ENCODE peak calls at places on chromosomes 16 and 17, in eight cellular contexts. U, V, C, G, N, Y, Q and I are unnamed samples.

GRCh38 chr17:5877948-5878347 is 192.2 kb upstream of the WSCD1 start:
- DNase-seq in N (no peak), Q (no peak), U (peak), C (no peak), G (no peak), V (no peak), Y (no peak), I (no peak)

GRCh38 chr17:12693640-12694039 is 27.9 kb downstream of the MYOCD start:
- DNase-seq in Y (no peak), V (no peak), G (no peak), C (no peak), N (no peak), Q (no peak), U (no peak), I (no peak)

GRCh38 chr17:21513012-21513570 is 136.9 kb downstream of the KCNJ12 start:
- DNase-seq in G (peak), N (peak), Y (peak), C (peak), V (no peak), Q (no peak), U (peak), I (peak)

GRCh38 chr17:57534863-57535651 is 210.0 kb downstream of the CCDC182 start:
- DNase-seq in G (no peak), U (no peak), Y (no peak), C (no peak), N (no peak), V (no peak), Q (no peak), I (no peak)

GRCh38 chr16:53357955-53358354 is 76.3 kb upstream of the RBL2 start:
- DNase-seq in Q (no peak), V (no peak), U (no peak), C (no peak), Y (no peak), G (no peak), N (no peak), I (no peak)

GRCh38 chr17:77572851-77573250 is 385.7 kb upstream of the TNRC6C start:
- DNase-seq in Y (no peak), V (no peak), U (no peak), Q (no peak), N (no peak), C (peak), G (no peak), I (no peak)

GRCh38 chr17:79461041-79461440 is 149.8 kb downstream of the RBFOX3 start:
- DNase-seq in U (peak), Y (no peak), V (no peak), N (peak), Q (no peak), G (no peak), C (no peak), I (no peak)

GRCh38 chr16:1163567-1164055 is 10.7 kb downstream of the CACNA1H start:
- DNase-seq in N (no peak), U (peak), Y (no peak), C (no peak), G (no peak), V (no peak), Q (no peak), I (no peak)

GRCh38 chr17:75814900-75815373 is 29.3 kb downstream of the UNC13D start:
- DNase-seq in U (peak), C (no peak), N (peak), Q (peak), Y (peak), V (peak), G (no peak), I (no peak)

GRCh38 chr17:29784661-29785060 is 145.4 kb downstream of the SSH2 start:
- DNase-seq in G (no peak), N (no peak), Q (no peak), V (no peak), Y (peak), C (no peak), U (no peak), I (no peak)

GRCh38 chr17:40109471-40109824 is 9.1 kb upstream of the NR1D1 start:
- DNase-seq in V (no peak), G (no peak), N (no peak), U (no peak), Q (no peak), Y (no peak), C (no peak), I (no peak)

GRCh38 chr17:3032258-3033247 is 30.9 kb downstream of the OR1D5 start:
- DNase-seq in N (no peak), Y (no peak), U (no peak), V (no peak), G (no peak), C (no peak), Q (no peak), I (no peak)

GRCh38 chr16:65289022-65289421 is 167.2 kb upstream of the CDH11 start:
- DNase-seq in U (no peak), N (no peak), C (no peak), Y (no peak), Q (no peak), G (no peak), V (no peak), I (no peak)

GRCh38 chr17:78798695-78799559 is 16.9 kb upstream of the CYTH1 start:
- DNase-seq in C (peak), U (peak), N (no peak), Y (peak), V (no peak), Q (no peak), G (no peak), I (no peak)

GRCh38 chr16:66459878-66460277 is 32.8 kb downstream of the BEAN1 start:
- DNase-seq in Y (no peak), Q (no peak), U (no peak), N (no peak), V (no peak), G (no peak), C (no peak), I (no peak)

GRCh38 chr16:72501739-72502653 is 330.0 kb upstream of the PMFBP1 start:
- DNase-seq in G (peak), Q (no peak), N (peak), C (no peak), Y (peak), U (peak), V (peak), I (no peak)

GRCh38 chr16:11399261-11399831 is 54.1 kb downstream of the RMI2 start:
- DNase-seq in Y (no peak), G (no peak), V (no peak), C (no peak), U (no peak), Q (no peak), N (no peak), I (no peak)

GRCh38 chr17:27463235-27463677 is 7.0 kb downstream of the KSR1 start:
- DNase-seq in Q (no peak), Y (no peak), V (peak), N (no peak), G (no peak), U (no peak), C (no peak), I (no peak)

GRCh38 chr16:89858973-89859808 is 14.2 kb upstream of the TCF25 start:
- DNase-seq in Y (no peak), Q (no peak), G (no peak), V (no peak), C (no peak), U (no peak), N (no peak), I (no peak)

GRCh38 chr17:32267690-32268205 is 2.1 kb downstream of the RHBDL3 start:
- DNase-seq in Y (no peak), V (no peak), C (no peak), N (no peak), G (no peak), U (no peak), Q (no peak), I (no peak)

GRCh38 chr17:78883090-78883532 is 19.9 kb downstream of the CEP295NL start:
- DNase-seq in Q (peak), N (peak), Y (peak), U (peak), V (peak), C (no peak), G (no peak), I (no peak)

GRCh38 chr16:89602273-89602951 is 11.0 kb upstream of the DPEP1 start:
- DNase-seq in U (peak), N (peak), Q (peak), G (no peak), Y (peak), V (peak), C (no peak), I (peak)

GRCh38 chr17:8119575-8120519 is 1.5 kb upstream of the ALOXE3 start:
- DNase-seq in Y (peak), U (peak), G (peak), N (peak), Q (peak), C (no peak), V (no peak), I (peak)

GRCh38 chr17:51298508-51299371 is 38.4 kb downstream of the UTP18 start:
- DNase-seq in Y (peak), V (peak), G (no peak), N (peak), U (peak), C (no peak), Q (no peak), I (no peak)

GRCh38 chr17:82525712-82526111 is 6.2 kb downstream of the FOXK2 start:
- DNase-seq in U (no peak), G (no peak), N (no peak), Y (no peak), V (no peak), C (no peak), Q (no peak), I (no peak)

GRCh38 chr16:89334461-89334860 is 117.0 kb downstream of the ZNF778 start:
- DNase-seq in Q (no peak), C (no peak), V (no peak), G (no peak), U (no peak), Y (no peak), N (no peak), I (no peak)

GRCh38 chr17:76866203-76866602 is 2.0 kb upstream of the MGAT5B start:
- DNase-seq in C (no peak), V (no peak), G (no peak), N (no peak), U (no peak), Y (no peak), Q (no peak), I (no peak)

GRCh38 chr17:213286-214105 is 32.0 kb upstream of the DOC2B start:
- DNase-seq in N (no peak), V (no peak), G (no peak), C (no peak), Q (no peak), U (no peak), Y (no peak), I (no peak)

GRCh38 chr16:50699345-50700159 is 6.1 kb downstream of the NOD2 start:
- DNase-seq in C (no peak), Q (no peak), Y (no peak), U (peak), V (no peak), G (no peak), N (peak), I (no peak)

GRCh38 chr17:40352779-40353394 is 11.7 kb downstream of the GJD3 start:
- DNase-seq in U (no peak), Y (no peak), N (no peak), V (no peak), G (no peak), Q (no peak), C (no peak), I (no peak)

GRCh38 chr16:81347425-81347824 is 32.7 kb downstream of the GAN start:
- DNase-seq in U (no peak), V (no peak), Q (no peak), N (no peak), G (no peak), C (no peak), Y (no peak), I (no peak)

GRCh38 chr16:81353895-81354294 is 39.1 kb downstream of the GAN start:
- DNase-seq in U (no peak), N (no peak), Y (no peak), G (no peak), V (no peak), C (no peak), Q (no peak), I (no peak)

GRCh38 chr16:81349608-81350305 is 35.0 kb downstream of the GAN start:
- DNase-seq in Y (no peak), N (no peak), V (no peak), U (no peak), Q (no peak), C (no peak), G (no peak), I (no peak)

DNA sequence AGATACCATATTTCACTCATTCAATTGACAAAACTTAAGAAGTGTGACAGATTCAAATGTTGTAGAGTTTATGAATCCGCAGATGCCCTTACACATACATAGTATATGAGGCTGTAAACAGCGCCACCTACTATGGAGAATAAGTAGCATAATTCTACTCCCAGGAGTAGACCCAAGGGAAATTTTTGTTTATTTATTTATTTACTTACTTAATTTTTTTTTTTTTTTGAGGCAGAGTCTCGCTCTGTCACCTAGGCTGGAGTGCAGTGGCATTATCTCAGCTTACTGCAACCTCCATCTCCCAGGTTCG is 35.5 kb downstream of the GAN start:
- DNase-seq in N (no peak), Q (no peak), U (peak), V (no peak), G (no peak), C (no peak), Y (peak), I (no peak)
- TF ChIP-seq CTCF in N (no peak), Q (no peak), U (peak), V (no peak), G (no peak), C (peak), Y (no peak), I (no peak)

GRCh38 chr17:41446806-41447205 is 6.0 kb upstream of the KRT38 start:
- DNase-seq in N (no peak), Q (peak), U (peak), G (no peak), Y (peak), V (no peak), C (no peak), I (no peak)

GRCh38 chr17:41448506-41448905 is 7.7 kb upstream of the KRT38 start:
- DNase-seq in G (no peak), U (no peak), Y (no peak), Q (no peak), C (no peak), V (no peak), N (no peak), I (no peak)

GRCh38 chr17:41451154-41451728 is 10.5 kb upstream of the KRT38 start:
- DNase-seq in N (no peak), C (no peak), Y (no peak), Q (peak), V (no peak), U (peak), G (no peak), I (no peak)

GRCh38 chr17:41452276-41452675 is 11.5 kb upstream of the KRT38 start:
- DNase-seq in Y (no peak), U (no peak), C (no peak), V (no peak), G (no peak), N (no peak), Q (no peak), I (no peak)

GRCh38 chr17:41449008-41449407 is 8.2 kb upstream of the KRT38 start:
- DNase-seq in Y (no peak), Q (no peak), V (no peak), U (no peak), N (no peak), G (no peak), C (no peak), I (no peak)
- TF ChIP-seq CTCF in Y (no peak), Q (no peak), V (no peak), U (no peak), N (no peak), G (no peak), C (no peak), I (no peak)

DNA sequence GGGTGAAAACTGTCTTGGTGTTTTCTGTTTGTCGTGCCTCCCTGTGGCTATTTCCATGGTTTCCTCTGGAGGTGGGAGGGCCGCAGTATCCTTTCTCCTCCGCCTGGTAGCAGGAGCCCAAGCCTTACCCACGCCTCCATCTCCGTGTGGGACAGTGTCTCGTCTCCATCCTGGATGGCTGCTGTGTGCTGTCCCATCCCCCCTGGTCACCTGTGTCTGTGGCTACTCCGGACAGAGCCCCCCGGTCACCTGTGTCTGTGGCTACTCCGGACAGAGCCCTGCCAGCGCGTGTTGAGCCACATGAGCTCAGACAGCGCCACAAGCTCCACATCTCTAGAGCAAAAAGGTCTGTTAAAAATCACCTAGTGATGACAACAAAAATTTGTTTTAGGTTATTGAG is 198.2 kb upstream of the CHMP6 start:
- DNase-seq in N (no peak), Q (no peak), Y (no peak), G (no peak), V (no peak), U (no peak), C (no peak), I (no peak)
- TF ChIP-seq CTCF in N (no peak), Q (no peak), Y (no peak), G (no peak), V (no peak), U (no peak), C (no peak), I (no peak)

DNA sequence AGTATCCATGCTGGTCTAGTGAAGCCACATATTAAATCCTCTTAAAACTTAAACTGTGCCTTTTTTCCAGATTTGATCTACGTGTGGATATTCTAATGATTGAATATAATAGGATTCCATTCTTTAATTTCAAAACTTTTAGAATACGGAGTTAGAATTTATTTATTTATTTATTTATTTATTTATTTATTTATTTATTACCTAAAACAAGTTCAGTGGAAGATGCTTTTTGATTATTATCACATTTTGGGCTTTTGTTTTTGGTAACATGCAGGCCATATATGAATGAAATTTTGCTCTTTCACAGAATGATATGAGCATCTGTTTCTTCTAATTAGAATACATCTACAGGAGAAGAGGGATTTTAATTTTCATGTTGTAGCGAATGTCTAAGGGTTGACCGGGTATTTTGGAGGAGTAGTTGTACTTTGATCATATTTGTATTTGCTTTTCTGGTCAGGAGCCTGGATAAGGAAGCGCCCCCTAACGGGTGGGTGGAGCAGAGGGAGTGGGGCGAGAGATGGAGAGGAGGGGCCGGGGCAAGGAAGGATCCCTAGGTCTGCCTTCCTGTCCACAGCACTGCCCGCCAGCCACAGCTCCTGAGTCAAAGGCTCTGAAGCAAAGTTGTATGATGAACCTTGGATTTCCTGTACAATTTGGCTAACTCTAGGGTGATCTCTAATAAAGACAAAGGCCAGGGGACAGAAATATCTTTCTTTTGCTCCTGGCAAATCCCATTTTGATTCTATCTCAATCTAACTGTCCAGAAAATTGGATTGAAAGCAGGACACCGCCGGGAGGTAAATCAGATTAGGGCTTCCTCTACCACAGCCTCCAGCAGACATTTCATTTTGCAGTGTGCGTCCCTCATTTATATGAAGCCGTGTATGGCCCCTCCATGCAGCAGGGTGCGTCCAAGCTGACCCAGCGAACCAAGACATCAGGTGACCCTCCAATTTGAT is 149.1 kb downstream of the PRKCA start:
- DNase-seq in Q (no peak), Y (no peak), G (no peak), V (no peak), C (no peak), U (no peak), N (no peak), I (no peak)
- TF ChIP-seq CTCF in Q (no peak), Y (no peak), G (peak), V (no peak), C (peak), U (peak), N (no peak), I (peak)